ENCODE peak calls at places on chromosomes 4 and X, in nine cellular contexts. U, Z, B, C, R, A, Q, X and G are unnamed samples.

GRCh38 chr4:184765473-184766346 is 31.8 kb upstream of the CENPU start:
- DNase-seq in X (no peak), C (no peak), U (no peak), B (no peak), R (no peak), Z (no peak), Q (no peak), A (no peak), G (no peak)

GRCh38 chr4:184282251-184282713 is 64.6 kb upstream of the ENPP6 start:
- DNase-seq in Z (peak; percentile 41), B (no peak), X (no peak), Q (no peak), C (no peak), A (peak; percentile 13), R (no peak), U (peak; percentile 76), G (peak; percentile 53)

GRCh38 chr4:156718226-156718625 is 253.4 kb downstream of the PDGFC start:
- DNase-seq in B (no peak), U (no peak), Z (no peak), Q (no peak), X (no peak), A (no peak), C (no peak), R (no peak), G (no peak)

GRCh38 chr4:176226736-176227135 is 31.4 kb upstream of the SPATA4 start:
- DNase-seq in R (no peak), U (no peak), Z (no peak), Q (peak; percentile 22), B (no peak), C (no peak), X (no peak), A (no peak), G (no peak)

GRCh38 chr4:1684756-1685603 is 867 bp upstream of the FAM53A start:
- DNase-seq in R (no peak), B (no peak), Z (no peak), U (no peak), A (no peak), Q (no peak), C (peak; percentile 24), X (no peak), G (no peak)

GRCh38 chr4:1195109-1195671 is 22.8 kb upstream of the SPON2 start:
- DNase-seq in U (no peak), Z (no peak), A (no peak), Q (no peak), X (peak; percentile 13), R (no peak), C (peak; percentile 46), B (no peak), G (no peak)

GRCh38 chrX:153703036-153703370 is 15.3 kb downstream of the SLC6A8 start:
- DNase-seq in C (no peak), R (peak; percentile 79), Z (no peak), B (no peak), A (no peak), Q (peak; percentile 72), X (no peak), U (no peak), G (no peak)

GRCh38 chrX:17814557-17814956 is 46.5 kb downstream of the RAI2 start:
- DNase-seq in Q (peak; percentile 67), R (no peak), C (no peak), U (no peak), X (no peak), Z (no peak), B (no peak), A (no peak), G (no peak)

GRCh38 chr4:113316879-113317278 is 267.4 kb downstream of the ANK2 start:
- DNase-seq in X (no peak), A (no peak), Z (peak; percentile 35), Q (no peak), B (no peak), C (no peak), R (no peak), U (peak; percentile 13), G (peak; percentile 5)

GRCh38 chr4:40990202-40990898 is 224.0 kb downstream of the APBB2 start:
- DNase-seq in U (no peak), C (peak; percentile 50), Q (peak; percentile 91), X (no peak), B (peak; percentile 89), R (peak; percentile 97), Z (no peak), A (no peak), G (no peak)

GRCh38 chrX:12013220-12013619 is 125.1 kb upstream of the FRMPD4 start:
- DNase-seq in X (no peak), A (no peak), B (peak; percentile 62), R (peak; percentile 21), C (no peak), Q (peak; percentile 83), U (no peak), Z (no peak), G (no peak)

GRCh38 chr4:5798946-5799345 is 87.9 kb downstream of the EVC start:
- DNase-seq in R (no peak), X (no peak), C (no peak), Z (no peak), Q (no peak), U (no peak), A (no peak), B (no peak), G (no peak)

GRCh38 chrX:33053001-33053400 is 158.3 kb downstream of the DMD start:
- DNase-seq in B (no peak), Q (no peak), Z (no peak), R (no peak), A (no peak), C (no peak), U (no peak), X (no peak), G (no peak)

GRCh38 chr4:110867251-110867960 is 244.5 kb upstream of the PITX2 start:
- DNase-seq in R (no peak), B (no peak), A (no peak), Q (no peak), C (no peak), Z (no peak), U (no peak), X (no peak), G (no peak)

GRCh38 chrX:116239944-116240391 is 69.4 kb downstream of the AGTR2 start:
- DNase-seq in Z (no peak), Q (peak; percentile 80), U (no peak), A (no peak), C (no peak), R (peak; percentile 48), B (no peak), X (no peak), G (no peak)

GRCh38 chrX:69151898-69152297 is 13.4 kb downstream of the PJA1 start:
- DNase-seq in Q (no peak), R (no peak), U (no peak), Z (no peak), C (no peak), B (no peak), X (no peak), A (no peak), G (no peak)

GRCh38 chrX:45602151-45602550 is 401.5 kb upstream of the DIPK2B start:
- DNase-seq in R (no peak), B (no peak), X (no peak), U (no peak), C (no peak), Z (no peak), A (no peak), Q (no peak), G (no peak)

GRCh38 chr4:156420557-156420956 is 466.9 kb upstream of the CTSO start:
- DNase-seq in X (no peak), A (no peak), Z (no peak), U (no peak), C (no peak), R (peak; percentile 9), Q (no peak), B (no peak), G (no peak)

GRCh38 chrX:132957211-132958085 is 981 bp downstream of the HS6ST2 start:
- DNase-seq in Q (no peak), R (no peak), U (peak; percentile 8), Z (no peak), X (no peak), A (no peak), B (peak; percentile 6), C (no peak), G (no peak)

GRCh38 chrX:151754042-151754419 is 19.5 kb downstream of the CNGA2 start:
- DNase-seq in C (no peak), Z (no peak), U (no peak), X (no peak), A (no peak), R (peak; percentile 17), B (peak; percentile 19), Q (peak; percentile 59), G (no peak)

GRCh38 chrX:50865311-50865710 is 45.2 kb upstream of the BMP15 start:
- DNase-seq in B (no peak), X (no peak), A (no peak), Q (no peak), C (no peak), R (no peak), Z (no peak), U (no peak), G (no peak)

GRCh38 chr4:65656008-65656407 is 14.3 kb downstream of the EPHA5 start:
- DNase-seq in A (no peak), C (no peak), U (no peak), X (no peak), B (no peak), Q (no peak), R (no peak), Z (no peak), G (no peak)

GRCh38 chr4:125780159-125780558 is 465.4 kb downstream of the FAT4 start:
- DNase-seq in Z (no peak), A (no peak), Q (no peak), R (peak; percentile 22), B (no peak), C (no peak), U (no peak), X (no peak), G (no peak)

GRCh38 chr4:125639182-125639621 is 324.4 kb downstream of the FAT4 start:
- DNase-seq in Z (no peak), C (no peak), R (peak; percentile 23), A (no peak), B (no peak), Q (no peak), X (no peak), U (no peak), G (no peak)